ENCODE peak calls at places on chromosomes 5 and 9, in nine cellular contexts. One of them, this sample, is unnamed.
A peak's percentile ranks its signal among the peaks of the same experiment; 100 is the strongest.

GRCh38 chr9:93012998-93013855 is 45.3 kb upstream of the SUSD3 start:
- DNase-seq in stimulated activated CD8-positive, alpha-beta memory T cell treated with anti-CD3 and anti-CD28 coated beads, Interleukin-15, amount 100 ng/mL, for 1 hour: no peak
- DNase-seq in BE2C: no peak
- DNase-seq in activated CD8-positive, alpha-beta memory T cell treated with anti-CD3 and anti-CD28 coated beads for 24 hours: peak; percentile 52
- DNase-seq in astrocyte of the spinal cord: no peak
- DNase-seq in nucleus accumbens: no peak
- DNase-seq in right cardiac atrium: no peak
- DNase-seq in hippocampal formation: no peak
- DNase-seq in HFF-Myc: no peak
- DNase-seq in this sample: no peak

GRCh38 chr5:111353035-111353434 is 128.9 kb downstream of the CAMK4 start:
- DNase-seq in stimulated activated CD8-positive, alpha-beta memory T cell treated with anti-CD3 and anti-CD28 coated beads, Interleukin-15, amount 100 ng/mL, for 1 hour: no peak
- DNase-seq in BE2C: no peak
- DNase-seq in activated CD8-positive, alpha-beta memory T cell treated with anti-CD3 and anti-CD28 coated beads for 24 hours: no peak
- DNase-seq in astrocyte of the spinal cord: no peak
- DNase-seq in nucleus accumbens: no peak
- DNase-seq in right cardiac atrium: no peak
- DNase-seq in hippocampal formation: no peak
- DNase-seq in HFF-Myc: no peak
- DNase-seq in this sample: no peak

GRCh38 chr9:33924978-33925797 is 108.2 kb downstream of the UBE2R2 start:
- DNase-seq in stimulated activated CD8-positive, alpha-beta memory T cell treated with anti-CD3 and anti-CD28 coated beads, Interleukin-15, amount 100 ng/mL, for 1 hour: no peak
- DNase-seq in BE2C: peak; percentile 60
- DNase-seq in activated CD8-positive, alpha-beta memory T cell treated with anti-CD3 and anti-CD28 coated beads for 24 hours: no peak
- DNase-seq in astrocyte of the spinal cord: peak; percentile 59
- DNase-seq in nucleus accumbens: no peak
- DNase-seq in right cardiac atrium: peak; percentile 37
- DNase-seq in hippocampal formation: peak; percentile 46
- DNase-seq in HFF-Myc: no peak
- DNase-seq in this sample: peak; percentile 57

GRCh38 chr5:102670224-102670836 is 84.8 kb upstream of the PAM start:
- DNase-seq in stimulated activated CD8-positive, alpha-beta memory T cell treated with anti-CD3 and anti-CD28 coated beads, Interleukin-15, amount 100 ng/mL, for 1 hour: no peak
- DNase-seq in BE2C: peak; percentile 60
- DNase-seq in activated CD8-positive, alpha-beta memory T cell treated with anti-CD3 and anti-CD28 coated beads for 24 hours: no peak
- DNase-seq in astrocyte of the spinal cord: no peak
- DNase-seq in nucleus accumbens: no peak
- DNase-seq in right cardiac atrium: no peak
- DNase-seq in hippocampal formation: no peak
- DNase-seq in HFF-Myc: no peak
- DNase-seq in this sample: no peak

GRCh38 chr9:93589688-93590087 is 13.3 kb downstream of the PHF2 start:
- DNase-seq in stimulated activated CD8-positive, alpha-beta memory T cell treated with anti-CD3 and anti-CD28 coated beads, Interleukin-15, amount 100 ng/mL, for 1 hour: no peak
- DNase-seq in BE2C: no peak
- DNase-seq in activated CD8-positive, alpha-beta memory T cell treated with anti-CD3 and anti-CD28 coated beads for 24 hours: peak; percentile 49
- DNase-seq in astrocyte of the spinal cord: peak; percentile 26
- DNase-seq in nucleus accumbens: no peak
- DNase-seq in right cardiac atrium: no peak
- DNase-seq in hippocampal formation: no peak
- DNase-seq in HFF-Myc: no peak
- DNase-seq in this sample: no peak

GRCh38 chr9:87750726-87751125 is 24.8 kb downstream of the CTSL start:
- DNase-seq in stimulated activated CD8-positive, alpha-beta memory T cell treated with anti-CD3 and anti-CD28 coated beads, Interleukin-15, amount 100 ng/mL, for 1 hour: no peak
- DNase-seq in BE2C: no peak
- DNase-seq in activated CD8-positive, alpha-beta memory T cell treated with anti-CD3 and anti-CD28 coated beads for 24 hours: no peak
- DNase-seq in astrocyte of the spinal cord: no peak
- DNase-seq in nucleus accumbens: no peak
- DNase-seq in right cardiac atrium: no peak
- DNase-seq in hippocampal formation: no peak
- DNase-seq in HFF-Myc: no peak
- DNase-seq in this sample: no peak

GRCh38 chr5:28391277-28391676 is 1352.9 kb upstream of the CDH9 start:
- DNase-seq in stimulated activated CD8-positive, alpha-beta memory T cell treated with anti-CD3 and anti-CD28 coated beads, Interleukin-15, amount 100 ng/mL, for 1 hour: no peak
- DNase-seq in BE2C: no peak
- DNase-seq in activated CD8-positive, alpha-beta memory T cell treated with anti-CD3 and anti-CD28 coated beads for 24 hours: no peak
- DNase-seq in astrocyte of the spinal cord: no peak
- DNase-seq in nucleus accumbens: no peak
- DNase-seq in right cardiac atrium: no peak
- DNase-seq in hippocampal formation: no peak
- DNase-seq in HFF-Myc: no peak
- DNase-seq in this sample: no peak

GRCh38 chr9:105405514-105406131 is 42.2 kb upstream of the FSD1L start:
- DNase-seq in stimulated activated CD8-positive, alpha-beta memory T cell treated with anti-CD3 and anti-CD28 coated beads, Interleukin-15, amount 100 ng/mL, for 1 hour: peak; percentile 16
- DNase-seq in BE2C: no peak
- DNase-seq in activated CD8-positive, alpha-beta memory T cell treated with anti-CD3 and anti-CD28 coated beads for 24 hours: peak; percentile 59
- DNase-seq in astrocyte of the spinal cord: peak; percentile 56
- DNase-seq in nucleus accumbens: no peak
- DNase-seq in right cardiac atrium: no peak
- DNase-seq in hippocampal formation: no peak
- DNase-seq in HFF-Myc: no peak
- DNase-seq in this sample: no peak

GRCh38 chr9:81052846-81053245 is 636.5 kb downstream of the TLE1 start:
- DNase-seq in stimulated activated CD8-positive, alpha-beta memory T cell treated with anti-CD3 and anti-CD28 coated beads, Interleukin-15, amount 100 ng/mL, for 1 hour: no peak
- DNase-seq in BE2C: no peak
- DNase-seq in activated CD8-positive, alpha-beta memory T cell treated with anti-CD3 and anti-CD28 coated beads for 24 hours: no peak
- DNase-seq in astrocyte of the spinal cord: peak; percentile 36
- DNase-seq in nucleus accumbens: no peak
- DNase-seq in right cardiac atrium: no peak
- DNase-seq in hippocampal formation: peak; percentile 26
- DNase-seq in HFF-Myc: no peak
- DNase-seq in this sample: no peak

GRCh38 chr9:101315129-101315459 is 69.7 kb downstream of the BAAT start:
- DNase-seq in stimulated activated CD8-positive, alpha-beta memory T cell treated with anti-CD3 and anti-CD28 coated beads, Interleukin-15, amount 100 ng/mL, for 1 hour: no peak
- DNase-seq in BE2C: no peak
- DNase-seq in activated CD8-positive, alpha-beta memory T cell treated with anti-CD3 and anti-CD28 coated beads for 24 hours: no peak
- DNase-seq in astrocyte of the spinal cord: no peak
- DNase-seq in nucleus accumbens: no peak
- DNase-seq in right cardiac atrium: no peak
- DNase-seq in hippocampal formation: no peak
- DNase-seq in HFF-Myc: no peak
- DNase-seq in this sample: no peak

GRCh38 chr9:86940774-86941173 is 6.5 kb downstream of the GAS1 start:
- DNase-seq in stimulated activated CD8-positive, alpha-beta memory T cell treated with anti-CD3 and anti-CD28 coated beads, Interleukin-15, amount 100 ng/mL, for 1 hour: no peak
- DNase-seq in BE2C: no peak
- DNase-seq in activated CD8-positive, alpha-beta memory T cell treated with anti-CD3 and anti-CD28 coated beads for 24 hours: no peak
- DNase-seq in astrocyte of the spinal cord: no peak
- DNase-seq in nucleus accumbens: no peak
- DNase-seq in right cardiac atrium: no peak
- DNase-seq in hippocampal formation: no peak
- DNase-seq in HFF-Myc: no peak
- DNase-seq in this sample: no peak

GRCh38 chr9:113646491-113646890 is 183.0 kb downstream of the RGS3 start:
- DNase-seq in stimulated activated CD8-positive, alpha-beta memory T cell treated with anti-CD3 and anti-CD28 coated beads, Interleukin-15, amount 100 ng/mL, for 1 hour: no peak
- DNase-seq in BE2C: no peak
- DNase-seq in activated CD8-positive, alpha-beta memory T cell treated with anti-CD3 and anti-CD28 coated beads for 24 hours: no peak
- DNase-seq in astrocyte of the spinal cord: no peak
- DNase-seq in nucleus accumbens: no peak
- DNase-seq in right cardiac atrium: no peak
- DNase-seq in hippocampal formation: no peak
- DNase-seq in HFF-Myc: no peak
- DNase-seq in this sample: no peak

GRCh38 chr5:83654427-83654994 is 66.1 kb downstream of the HAPLN1 start:
- DNase-seq in stimulated activated CD8-positive, alpha-beta memory T cell treated with anti-CD3 and anti-CD28 coated beads, Interleukin-15, amount 100 ng/mL, for 1 hour: no peak
- DNase-seq in BE2C: no peak
- DNase-seq in activated CD8-positive, alpha-beta memory T cell treated with anti-CD3 and anti-CD28 coated beads for 24 hours: no peak
- DNase-seq in astrocyte of the spinal cord: peak; percentile 9
- DNase-seq in nucleus accumbens: no peak
- DNase-seq in right cardiac atrium: no peak
- DNase-seq in hippocampal formation: no peak
- DNase-seq in HFF-Myc: no peak
- DNase-seq in this sample: no peak